ENCODE peak calls at places on chromosomes 12 and 14, in four cellular contexts. B is HepG2, O is K562, U is GM12878. C is an unnamed sample.
A peak's percentile ranks its signal among the peaks of the same experiment; 100 is the strongest.

GRCh38 chr14:103073876-103074698 is 9.9 kb upstream of the LBHD2 start:
- DNase-seq in B (no peak), O (no peak), U (no peak), C (no peak)

GRCh38 chr12:58557156-58557555 is 363.1 kb downstream of the LRIG3 start:
- DNase-seq in B (no peak), O (no peak), U (no peak), C (no peak)

GRCh38 chr12:57395121-57395520 is 35.7 kb downstream of the R3HDM2 start:
- DNase-seq in B (no peak), O (no peak), U (no peak), C (no peak)

GRCh38 chr12:6613015-6613775 is 6.0 kb upstream of the CHD4 start:
- DNase-seq in B (peak; percentile 62), O (peak; percentile 68), U (no peak), C (no peak)

GRCh38 chr12:105067511-105068031 is 16.7 kb downstream of the ALDH1L2 start:
- DNase-seq in B (no peak), O (no peak), U (no peak), C (no peak)

GRCh38 chr14:55851301-55851700 is 266.9 kb upstream of the PELI2 start:
- DNase-seq in B (no peak), O (no peak), U (no peak), C (no peak)

GRCh38 chr12:12585115-12585862 is 22.6 kb upstream of the DUSP16 start:
- DNase-seq in B (peak; percentile 39), O (no peak), U (no peak), C (no peak)

GRCh38 chr12:121823101-121823726 is 19.4 kb downstream of the SETD1B start:
- DNase-seq in B (no peak), O (no peak), U (no peak), C (no peak)

GRCh38 chr14:23177181-23177580 is 6.3 kb downstream of the SLC7A8 start:
- DNase-seq in B (no peak), O (no peak), U (no peak), C (no peak)

GRCh38 chr14:102297436-102298170 is 7.4 kb downstream of the MOK start:
- DNase-seq in B (no peak), O (no peak), U (no peak), C (no peak)

GRCh38 chr12:131608740-131609665 is 101.9 kb upstream of the SFSWAP start:
- DNase-seq in B (peak; percentile 21), O (peak; percentile 85), U (no peak), C (peak; percentile 79)

GRCh38 chr12:67750528-67751183 is 102.1 kb downstream of the DYRK2 start:
- DNase-seq in B (no peak), O (no peak), U (no peak), C (no peak)

GRCh38 chr12:3085341-3086125 is 8.4 kb downstream of the TSPAN9 start:
- DNase-seq in B (peak; percentile 79), O (peak; percentile 3), U (no peak), C (no peak)

GRCh38 chr14:89973234-89973823 is 17.6 kb downstream of the TDP1 start:
- DNase-seq in B (peak; percentile 56), O (peak; percentile 51), U (peak; percentile 4), C (peak; percentile 72)

GRCh38 chr12:13727707-13728147 is 253.7 kb downstream of the GRIN2B start:
- DNase-seq in B (no peak), O (no peak), U (no peak), C (no peak)

GRCh38 chr14:21066882-21067502 is 3.1 kb upstream of the ARHGEF40 start:
- DNase-seq in B (peak; percentile 48), O (no peak), U (no peak), C (no peak)

GRCh38 chr12:93322784-93323183 is 54.9 kb upstream of the NUDT4 start:
- DNase-seq in B (no peak), O (no peak), U (no peak), C (no peak)

GRCh38 chr14:90681889-90682429 is 134.3 kb downstream of the TTC7B start:
- DNase-seq in B (no peak), O (no peak), U (no peak), C (no peak)

GRCh38 chr12:2291182-2291832 is 238.5 kb downstream of the CACNA1C start:
- DNase-seq in B (peak; percentile 33), O (peak; percentile 80), U (no peak), C (peak; percentile 82)

GRCh38 chr12:67710582-67710981 is 62.0 kb downstream of the DYRK2 start:
- DNase-seq in B (peak; percentile 67), O (no peak), U (peak; percentile 64), C (no peak)

GRCh38 chr12:109393437-109394345 is 46.0 kb downstream of the MYO1H start:
- DNase-seq in B (peak; percentile 35), O (peak; percentile 76), U (no peak), C (peak; percentile 77)

GRCh38 chr12:57887631-57888406 is 41.3 kb upstream of the CTDSP2 start:
- DNase-seq in B (no peak), O (peak; percentile 39), U (no peak), C (no peak)

GRCh38 chr12:84805474-84805858 is 107.1 kb downstream of the SLC6A15 start:
- DNase-seq in B (no peak), O (no peak), U (no peak), C (no peak)

GRCh38 chr12:57983150-57983857 is 41.9 kb downstream of the ATP23 start:
- DNase-seq in B (peak; percentile 12), O (peak; percentile 14), U (no peak), C (peak; percentile 18)

GRCh38 chr12:97640826-97641225 is 178.2 kb downstream of the RMST start:
- DNase-seq in B (no peak), O (no peak), U (no peak), C (no peak)

GRCh38 chr12:92393504-92393903 is 247.9 kb upstream of the BTG1 start:
- DNase-seq in B (no peak), O (no peak), U (no peak), C (no peak)

DNA sequence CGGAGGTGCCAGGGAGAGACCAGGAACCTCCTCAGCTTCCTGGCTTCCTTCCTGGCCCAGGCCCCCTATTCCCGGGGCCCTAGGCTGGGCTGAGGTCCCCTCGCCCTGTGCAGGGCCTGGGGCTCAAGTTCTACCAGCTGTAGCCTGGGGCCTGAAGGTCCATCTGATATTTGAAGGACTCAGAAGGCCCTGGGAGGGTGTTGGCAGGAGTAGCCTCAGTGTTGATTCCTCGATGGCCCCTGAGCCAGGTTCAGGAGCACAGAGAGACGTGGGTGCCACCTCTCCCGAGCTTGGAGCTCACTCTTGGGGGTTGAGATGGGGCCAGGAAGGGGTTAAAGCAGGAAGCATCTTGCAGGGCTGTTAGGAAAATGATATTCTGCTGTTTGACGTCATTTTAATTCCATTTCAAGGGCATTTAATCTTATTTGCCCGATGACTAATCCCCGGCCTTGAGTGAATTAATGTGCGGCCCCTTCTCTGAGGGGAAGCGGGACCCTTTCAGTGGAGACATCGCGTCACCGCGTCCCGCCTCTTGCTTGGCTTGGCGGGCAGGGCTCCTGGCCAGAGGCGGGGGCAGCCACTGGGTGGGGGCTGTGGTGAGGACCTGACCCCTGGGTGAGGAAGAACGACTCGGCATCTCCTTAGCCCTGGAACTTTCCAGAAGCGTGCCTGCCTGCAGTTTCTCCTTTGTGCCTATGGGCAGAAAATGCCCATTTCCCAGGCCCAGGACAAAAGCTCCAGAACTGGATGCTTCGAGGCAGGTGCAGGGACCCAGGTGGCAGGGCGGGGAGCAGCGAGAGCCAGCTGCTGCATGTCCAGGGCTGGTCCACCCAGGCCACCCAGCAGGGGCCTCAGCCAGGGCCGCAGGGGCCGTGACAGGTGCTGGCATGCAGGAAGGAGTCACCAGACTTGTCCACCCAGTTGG is 158.3 kb downstream of the KIF26A start:
- DNase-seq in B (no peak), O (no peak), U (no peak), C (no peak)
- TF ChIP-seq TARDBP in B (no peak), O (no peak), U (no peak), C (no peak)

DNA sequence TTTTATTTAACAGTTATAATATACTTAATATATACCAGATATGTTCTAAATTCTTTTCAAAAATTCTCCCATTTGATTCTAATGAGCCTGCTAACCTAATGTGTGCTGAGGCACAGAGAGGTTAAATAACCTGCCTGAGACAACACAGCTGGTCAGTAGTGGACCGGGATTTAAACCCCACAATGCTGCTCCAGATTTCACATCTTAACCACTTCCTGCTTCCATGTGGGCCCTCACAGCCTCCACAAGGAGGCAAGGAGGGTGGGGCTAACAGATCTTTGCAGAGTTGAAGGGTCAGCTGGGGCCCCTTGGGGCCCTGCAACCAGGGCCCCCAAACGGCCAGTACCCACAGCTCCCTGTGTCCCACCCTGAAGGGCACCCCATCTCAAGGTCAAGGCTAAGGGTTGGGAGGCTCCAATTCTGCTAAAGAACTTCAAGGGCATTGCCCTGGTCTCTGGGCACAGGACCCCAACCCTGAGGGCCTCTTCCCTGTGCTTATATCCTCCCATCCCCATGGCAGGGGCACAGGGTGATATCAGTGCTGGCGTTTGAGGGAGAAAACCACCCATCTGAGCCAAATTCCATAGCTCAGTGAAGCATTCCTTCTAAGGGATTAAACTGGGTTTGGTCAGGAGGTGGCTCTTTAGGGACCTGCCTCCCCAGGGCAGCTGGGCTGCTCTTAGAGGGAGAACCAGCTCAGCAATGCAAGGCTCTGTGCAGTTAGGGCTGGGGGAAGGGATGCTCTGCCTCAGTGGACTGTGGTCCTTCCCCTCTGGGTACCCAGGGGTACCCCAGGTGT is 2.2 kb downstream of the KRT80 start:
- DNase-seq in B (no peak), O (no peak), U (no peak), C (no peak)
- TF ChIP-seq TARDBP in B (no peak), O (no peak), U (no peak), C (no peak)

GRCh38 chr14:69571449-69571878 is 3.2 kb downstream of the CCDC177 start:
- DNase-seq in B (no peak), O (no peak), U (no peak), C (no peak)
- TF ChIP-seq TARDBP in B (no peak), O (no peak), U (no peak), C (no peak)

GRCh38 chr14:74684444-74684843 is 28.4 kb downstream of the AREL1 start:
- DNase-seq in B (no peak), O (no peak), U (peak; percentile 36), C (no peak)
- TF ChIP-seq TARDBP in B (no peak), O (no peak), U (no peak), C (no peak)